ENCODE peak calls at places on chromosomes 11 and 22, in eight cellular contexts. J is caudate nucleus, E is Karpas-422, Q is pancreas, W is mammary epithelial cell, L is left ventricle myocardium inferior, P is HCT116, R is fibroblast of lung. B is an unnamed sample.

GRCh38 chr11:16978021-16978370 is 36.2 kb downstream of the PLEKHA7 start:
- DNase-seq in J (no peak), E (no peak), Q (no peak), W (no peak), L (no peak), P (no peak), R (no peak), B (no peak)

GRCh38 chr22:23784215-23784732 is 2.5 kb upstream of the SMARCB1 start:
- DNase-seq in J (no peak), E (no peak), Q (peak), W (peak), L (no peak), P (no peak), R (peak), B (no peak)

GRCh38 chr11:75913984-75914383 is 99.0 kb downstream of the UVRAG start:
- DNase-seq in J (no peak), E (no peak), Q (no peak), W (no peak), L (no peak), P (no peak), R (no peak), B (no peak)

GRCh38 chr11:19345848-19346681 is 105.3 kb upstream of the E2F8 start:
- DNase-seq in J (peak), E (no peak), Q (no peak), W (no peak), L (peak), P (no peak), R (no peak), B (no peak)

GRCh38 chr11:1237851-1238250 is 15.0 kb downstream of the MUC5B start:
- DNase-seq in J (no peak), E (no peak), Q (peak), W (no peak), L (no peak), P (no peak), R (no peak), B (no peak)

GRCh38 chr11:117722074-117722473 is 74.9 kb downstream of the DSCAML1 start:
- DNase-seq in J (no peak), E (no peak), Q (no peak), W (no peak), L (no peak), P (no peak), R (no peak), B (no peak)

GRCh38 chr11:131759140-131759539 is 388.7 kb downstream of the NTM start:
- DNase-seq in J (no peak), E (no peak), Q (no peak), W (no peak), L (no peak), P (no peak), R (no peak), B (no peak)

GRCh38 chr22:39559456-39560105 is 11.0 kb upstream of the CACNA1I start:
- DNase-seq in J (no peak), E (no peak), Q (no peak), W (no peak), L (no peak), P (no peak), R (no peak), B (no peak)

GRCh38 chr22:49094151-49094550 is 733.5 kb downstream of the BRD1 start:
- DNase-seq in J (no peak), E (no peak), Q (no peak), W (no peak), L (no peak), P (no peak), R (no peak), B (no peak)

GRCh38 chr11:63869171-63869591 is 30.3 kb downstream of the MARK2 start:
- DNase-seq in J (no peak), E (no peak), Q (no peak), W (peak), L (no peak), P (no peak), R (no peak), B (peak)

GRCh38 chr22:20549232-20549841 is 41.9 kb downstream of the MED15 start:
- DNase-seq in J (no peak), E (no peak), Q (no peak), W (no peak), L (no peak), P (no peak), R (peak), B (no peak)

GRCh38 chr22:25383892-25384291 is 164.5 kb downstream of the CRYBB2 start:
- DNase-seq in J (no peak), E (no peak), Q (no peak), W (no peak), L (no peak), P (no peak), R (no peak), B (no peak)

GRCh38 chr11:76666408-76666807 is 4.1 kb downstream of the LRRC32 start:
- DNase-seq in J (no peak), E (no peak), Q (no peak), W (no peak), L (peak), P (no peak), R (peak), B (no peak)

GRCh38 chr11:120326845-120327281 is 1.8 kb downstream of the TLCD5 start:
- DNase-seq in J (no peak), E (no peak), Q (no peak), W (no peak), L (no peak), P (no peak), R (peak), B (no peak)

GRCh38 chr11:62976109-62976508 is 8.7 kb downstream of the SLC22A6 start:
- DNase-seq in J (no peak), E (peak), Q (no peak), W (no peak), L (no peak), P (peak), R (no peak), B (no peak)

GRCh38 chr11:35483131-35483800 is 42.1 kb downstream of the PAMR1 start:
- DNase-seq in J (no peak), E (no peak), Q (no peak), W (no peak), L (no peak), P (no peak), R (peak), B (no peak)

GRCh38 chr11:92556435-92556834 is 331.8 kb downstream of the FAT3 start:
- DNase-seq in J (no peak), E (peak), Q (no peak), W (peak), L (no peak), P (no peak), R (peak), B (peak)

GRCh38 chr11:105609341-105609781 is 512 bp upstream of the GRIA4 start:
- DNase-seq in J (no peak), E (peak), Q (no peak), W (peak), L (no peak), P (peak), R (no peak), B (no peak)

GRCh38 chr11:130648601-130649000 is 200.2 kb downstream of the ADAMTS15 start:
- DNase-seq in J (no peak), E (no peak), Q (no peak), W (no peak), L (peak), P (no peak), R (no peak), B (no peak)

GRCh38 chr11:44147751-44148150 is 52.3 kb downstream of the EXT2 start:
- DNase-seq in J (no peak), E (no peak), Q (no peak), W (no peak), L (no peak), P (no peak), R (no peak), B (no peak)

GRCh38 chr11:123576501-123576900 is 77.9 kb downstream of the SCN3B start:
- DNase-seq in J (no peak), E (no peak), Q (no peak), W (no peak), L (no peak), P (no peak), R (no peak), B (no peak)

GRCh38 chr11:1072821-1073231 is 1.8 kb upstream of the MUC2 start:
- DNase-seq in J (no peak), E (no peak), Q (no peak), W (no peak), L (no peak), P (no peak), R (no peak), B (no peak)

GRCh38 chr22:40552070-40552469 is 84.4 kb downstream of the MRTFA start:
- DNase-seq in J (no peak), E (no peak), Q (no peak), W (no peak), L (peak), P (no peak), R (no peak), B (no peak)

GRCh38 chr22:23512738-23513137 is 67.4 kb downstream of the IGLL1 start:
- DNase-seq in J (no peak), E (no peak), Q (no peak), W (no peak), L (no peak), P (no peak), R (no peak), B (no peak)

GRCh38 chr11:48170840-48171233 is 45.8 kb upstream of the OR4B1 start:
- DNase-seq in J (no peak), E (no peak), Q (no peak), W (no peak), L (no peak), P (no peak), R (peak), B (no peak)

GRCh38 chr11:9693801-9694553 is 30.1 kb downstream of the SWAP70 start:
- DNase-seq in J (no peak), E (no peak), Q (no peak), W (peak), L (no peak), P (no peak), R (no peak), B (no peak)

GRCh38 chr11:16758382-16759024 is 20.1 kb downstream of the C11orf58 start:
- DNase-seq in J (no peak), E (no peak), Q (no peak), W (no peak), L (no peak), P (no peak), R (no peak), B (no peak)

GRCh38 chr11:70547386-70547785 is 149.1 kb downstream of the CTTN start:
- DNase-seq in J (no peak), E (peak), Q (no peak), W (no peak), L (no peak), P (no peak), R (no peak), B (no peak)

GRCh38 chr11:1053121-1053901 is 16.8 kb upstream of the MUC6 start:
- DNase-seq in J (no peak), E (no peak), Q (peak), W (no peak), L (no peak), P (no peak), R (no peak), B (no peak)

GRCh38 chr22:17742528-17742902 is 31.8 kb downstream of the BID start:
- DNase-seq in J (peak), E (peak), Q (peak), W (peak), L (peak), P (peak), R (peak), B (no peak)

GRCh38 chr11:34525887-34526657 is 12.5 kb upstream of the ELF5 start:
- DNase-seq in J (no peak), E (no peak), Q (no peak), W (no peak), L (no peak), P (no peak), R (no peak), B (no peak)

GRCh38 chr11:20080032-20080685 is 80.1 kb downstream of the DBX1 start:
- DNase-seq in J (no peak), E (peak), Q (no peak), W (no peak), L (no peak), P (no peak), R (no peak), B (no peak)

GRCh38 chr22:27775698-27776409 is 25.7 kb downstream of the MN1 start:
- DNase-seq in J (no peak), E (no peak), Q (no peak), W (no peak), L (no peak), P (no peak), R (no peak), B (no peak)

GRCh38 chr22:39627865-39628562 is 57.5 kb downstream of the CACNA1I start:
- DNase-seq in J (no peak), E (no peak), Q (no peak), W (no peak), L (no peak), P (no peak), R (no peak), B (no peak)

GRCh38 chr11:12552677-12553076 is 121.5 kb upstream of the TEAD1 start:
- DNase-seq in J (no peak), E (no peak), Q (no peak), W (no peak), L (no peak), P (no peak), R (peak), B (no peak)

DNA sequence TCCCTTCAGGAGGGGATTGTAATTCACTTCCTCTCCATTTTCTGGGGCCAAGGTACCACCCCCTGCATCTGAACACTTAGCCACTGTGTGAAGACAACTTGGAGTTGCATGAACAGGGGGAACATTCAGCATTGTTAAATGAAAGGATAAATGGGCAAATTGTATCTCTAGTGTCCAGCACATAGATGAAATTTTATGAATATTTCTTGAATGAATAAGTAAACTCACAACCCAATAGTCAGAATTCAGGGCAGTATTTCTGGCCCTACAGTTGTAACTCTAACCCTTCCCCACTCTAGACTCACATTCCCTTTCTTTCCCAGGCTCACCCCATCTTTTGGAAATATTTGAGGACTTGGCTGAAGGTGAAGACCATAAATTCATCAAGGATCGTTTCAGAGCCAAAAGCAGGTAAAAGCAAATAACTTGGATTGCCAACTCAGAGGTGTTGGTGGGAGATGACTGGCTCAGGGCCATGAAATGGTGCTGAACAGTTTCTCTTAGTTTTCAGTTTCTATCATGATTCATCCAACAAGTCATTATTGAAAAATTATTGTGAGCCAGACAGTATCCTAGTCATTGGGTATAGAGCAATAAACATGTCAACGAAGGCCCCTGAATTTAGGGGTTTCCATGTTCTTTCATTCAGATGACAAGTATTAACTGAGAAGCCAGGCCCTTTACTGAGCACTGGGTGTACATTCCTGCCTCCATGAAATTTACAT is 33.3 kb upstream of the ZC3H12C start:
- DNase-seq in J (no peak), E (no peak), Q (no peak), W (no peak), L (no peak), P (no peak), R (peak), B (no peak)
- H3K27ac ChIP-seq in J (no peak), E (no peak), Q (no peak), W (peak), L (no peak), P (no peak), R (no peak), B (no peak)

DNA sequence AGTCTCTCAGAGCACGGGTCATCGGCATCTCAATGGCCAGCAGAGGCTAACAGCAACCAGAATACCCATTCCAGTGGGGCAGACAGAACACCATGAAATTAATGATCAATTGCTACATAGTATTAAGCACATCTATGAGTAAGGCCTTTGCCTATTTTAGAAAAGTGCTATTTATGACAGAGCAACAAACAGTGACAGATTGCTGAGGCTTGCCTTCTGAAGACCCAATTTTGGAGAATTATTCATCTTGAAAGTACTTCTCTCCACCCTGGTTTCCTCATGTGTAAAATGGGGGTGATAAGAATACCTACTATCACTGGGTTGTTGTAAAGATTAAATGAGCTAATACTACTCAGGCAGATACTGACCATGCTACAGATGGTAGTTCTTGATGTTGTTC is 232.7 kb downstream of the TENM4 start:
- DNase-seq in J (no peak), E (no peak), Q (no peak), W (no peak), L (no peak), P (no peak), R (no peak), B (no peak)
- H3K27ac ChIP-seq in J (no peak), E (no peak), Q (no peak), W (no peak), L (no peak), P (no peak), R (no peak), B (no peak)

GRCh38 chr22:31094741-31095140 is 12.6 kb downstream of the SELENOM start:
- DNase-seq in J (no peak), E (no peak), Q (no peak), W (no peak), L (no peak), P (no peak), R (no peak), B (no peak)

GRCh38 chr22:31095637-31096249 is 11.6 kb downstream of the SELENOM start:
- DNase-seq in J (no peak), E (no peak), Q (no peak), W (no peak), L (no peak), P (no peak), R (no peak), B (no peak)

GRCh38 chr22:31098633-31099110 is 8.7 kb downstream of the SELENOM start:
- DNase-seq in J (no peak), E (no peak), Q (peak), W (no peak), L (no peak), P (no peak), R (no peak), B (no peak)

GRCh38 chr22:31097941-31098632 is 9.3 kb downstream of the SELENOM start:
- DNase-seq in J (no peak), E (no peak), Q (no peak), W (no peak), L (no peak), P (no peak), R (no peak), B (no peak)

DNA sequence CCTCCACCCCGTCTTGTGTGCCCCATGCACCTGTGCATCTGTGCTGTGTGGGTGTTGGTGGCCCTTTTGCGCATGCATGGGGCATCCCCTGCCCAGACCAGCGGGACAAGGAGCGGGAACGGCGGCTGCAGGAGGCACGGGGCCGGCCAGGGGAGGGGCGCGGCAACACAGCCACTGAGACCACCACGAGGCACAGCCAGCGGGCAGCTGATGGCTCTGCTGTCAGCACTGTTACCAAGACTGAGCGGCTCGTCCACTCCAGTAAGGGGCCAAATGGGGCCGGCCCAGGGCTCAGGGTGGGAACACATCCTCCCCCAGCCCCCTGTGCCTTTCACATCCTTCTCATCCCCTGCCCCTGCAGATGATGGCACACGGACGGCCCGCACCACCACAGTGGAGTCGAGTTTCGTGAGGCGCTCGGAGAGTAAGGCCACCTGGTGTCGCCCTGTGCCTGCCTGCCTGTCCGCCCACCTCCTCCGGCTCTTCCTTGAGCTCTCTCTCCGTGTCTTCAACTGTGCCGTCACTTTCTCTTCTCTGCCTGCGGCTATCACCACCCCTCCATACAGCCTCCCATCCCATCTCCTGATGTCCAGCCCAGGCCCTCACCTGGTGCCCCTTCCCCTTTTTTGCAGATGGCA is 10.6 kb downstream of the SELENOM start:
- DNase-seq in J (no peak), E (no peak), Q (peak), W (no peak), L (no peak), P (no peak), R (no peak), B (no peak)
- H3K27ac ChIP-seq in J (no peak), E (no peak), Q (no peak), W (no peak), L (peak), P (no peak), R (no peak), B (no peak)

DNA sequence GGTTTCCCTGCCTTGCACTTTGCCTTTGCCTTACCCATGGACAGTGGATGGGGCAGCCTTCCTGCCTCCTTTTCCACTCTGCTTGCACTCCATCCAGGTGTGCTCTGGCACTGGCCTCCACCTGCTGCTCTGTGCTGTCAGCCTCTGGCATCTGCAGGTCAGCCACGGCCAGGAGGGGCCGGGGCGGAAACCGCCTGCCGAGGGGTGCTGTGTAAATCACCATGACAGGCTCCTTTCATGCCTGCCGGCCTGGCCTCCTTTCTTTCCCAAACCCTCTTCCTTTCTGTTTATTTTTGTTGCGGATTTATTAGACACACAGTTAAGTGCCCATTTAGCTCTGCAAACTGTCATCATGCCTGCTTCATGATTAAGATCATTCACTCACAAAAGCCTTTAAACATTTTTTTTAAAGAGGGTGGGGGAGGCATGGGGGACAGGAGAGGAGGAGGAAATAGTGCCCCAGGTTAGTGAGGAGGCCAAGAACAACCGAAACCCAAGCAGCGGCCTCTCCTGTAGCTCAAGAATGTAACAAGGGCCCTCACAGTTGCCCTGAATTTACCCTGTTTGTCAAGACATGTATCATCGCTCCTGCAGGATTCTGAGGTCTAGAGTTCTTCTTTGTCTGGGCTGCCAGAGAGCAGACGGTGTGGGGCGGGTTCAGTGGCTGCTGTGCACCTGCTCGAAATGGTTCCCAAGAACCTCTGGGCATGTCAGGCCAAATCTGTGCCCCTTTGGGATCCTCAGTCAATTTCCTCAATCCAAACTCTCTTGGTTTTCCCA is 83.3 kb downstream of the BARX2 start:
- DNase-seq in J (no peak), E (no peak), Q (peak), W (no peak), L (no peak), P (no peak), R (no peak), B (peak)
- H3K27ac ChIP-seq in J (no peak), E (no peak), Q (no peak), W (no peak), L (no peak), P (no peak), R (no peak), B (peak)